ENCODE peak calls at places on chromosomes 6 and 20, in nine cellular contexts. D, Y, S, P, A, O, X, G and Z are unnamed samples. For H3K36me3, the result is how much of the 10 kb centered on the place peaks cover.

GRCh38 chr6:132153221-132153896 is 202.2 kb upstream of the CCN2 start:
- DNase-seq in D (no peak), Y (no peak), S (no peak), P (no peak), A (no peak), O (peak), X (no peak), G (no peak), Z (no peak)

GRCh38 chr20:19642861-19643260 is 115.2 kb upstream of the RIN2 start:
- DNase-seq in D (no peak), Y (no peak), S (no peak), P (no peak), A (no peak), O (no peak), X (no peak), G (no peak), Z (no peak)

GRCh38 chr6:4485735-4486134 is 290.5 kb upstream of the CDYL start:
- DNase-seq in D (no peak), Y (no peak), S (no peak), P (no peak), A (no peak), O (no peak), X (no peak), G (no peak), Z (no peak)

GRCh38 chr6:163415176-163415619 is 680 bp downstream of the QKI start:
- DNase-seq in D (peak), Y (peak), S (no peak), P (no peak), A (peak), O (no peak), X (peak), G (no peak), Z (peak)

GRCh38 chr6:257031-257725 is 35.1 kb upstream of the DUSP22 start:
- DNase-seq in D (no peak), Y (no peak), S (no peak), P (peak), A (no peak), O (peak), X (peak), G (no peak), Z (no peak)

GRCh38 chr6:16466778-16467177 is 228.4 kb downstream of the GMPR start:
- DNase-seq in D (no peak), Y (no peak), S (no peak), P (no peak), A (no peak), O (no peak), X (peak), G (no peak), Z (no peak)

GRCh38 chr20:36825374-36826104 is 50.4 kb upstream of the TLDC2 start:
- DNase-seq in D (no peak), Y (no peak), S (no peak), P (no peak), A (no peak), O (no peak), X (peak), G (no peak), Z (no peak)

GRCh38 chr6:38476141-38476540 is 163.6 kb downstream of the BTBD9 start:
- DNase-seq in D (no peak), Y (no peak), S (no peak), P (no peak), A (no peak), O (no peak), X (no peak), G (no peak), Z (no peak)

GRCh38 chr20:63366658-63367360 is 5.7 kb upstream of the CHRNA4 start:
- DNase-seq in D (no peak), Y (no peak), S (no peak), P (no peak), A (no peak), O (no peak), X (no peak), G (no peak), Z (no peak)

GRCh38 chr20:6956056-6956455 is 188.6 kb downstream of the BMP2 start:
- DNase-seq in D (no peak), Y (no peak), S (no peak), P (no peak), A (no peak), O (no peak), X (no peak), G (no peak), Z (no peak)

GRCh38 chr6:64777941-64778785 is 928.9 kb downstream of the EYS start:
- DNase-seq in D (no peak), Y (no peak), S (no peak), P (no peak), A (no peak), O (peak), X (no peak), G (no peak), Z (no peak)

DNA sequence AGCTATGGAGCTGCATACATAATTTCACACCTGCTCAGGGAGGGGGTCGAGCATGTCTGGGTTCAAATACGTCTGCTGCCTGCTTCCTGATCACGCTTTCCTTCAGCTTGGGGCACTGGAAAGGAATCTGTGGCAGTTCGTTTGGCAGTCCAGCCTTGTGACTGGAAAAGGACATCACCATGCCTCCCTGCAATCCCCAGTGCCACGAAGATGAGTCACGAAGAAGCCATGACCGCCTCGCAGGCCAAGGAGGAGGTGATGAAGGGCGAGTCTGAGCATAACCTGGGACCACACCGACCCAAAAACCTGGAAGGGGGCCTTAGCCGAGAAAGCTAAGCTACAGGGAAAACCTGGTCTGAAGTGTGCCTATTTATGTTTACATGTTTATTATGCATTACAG is 13.1 kb downstream of the JAG1 start:
- DNase-seq in D (no peak), Y (no peak), S (no peak), P (no peak), A (no peak), O (no peak), X (no peak), G (no peak), Z (no peak)
- H3K36me3 ChIP-seq in D (under half), Y (under half), S (under half), P (under half), A (under half), O (half or more), X (under half), G (half or more), Z (under half)

GRCh38 chr6:30645989-30646388 is 944 bp upstream of the C6orf136 start:
- DNase-seq in D (no peak), Y (no peak), S (no peak), P (no peak), A (no peak), O (no peak), X (no peak), G (no peak), Z (no peak)

GRCh38 chr6:30646450-30647038 is 389 bp upstream of the C6orf136 start:
- DNase-seq in D (no peak), Y (no peak), S (no peak), P (no peak), A (no peak), O (no peak), X (peak), G (peak), Z (no peak)

GRCh38 chr6:30644769-30645168 is 2.2 kb upstream of the C6orf136 start:
- DNase-seq in D (no peak), Y (no peak), S (no peak), P (no peak), A (no peak), O (no peak), X (no peak), G (no peak), Z (no peak)

GRCh38 chr6:30647802-30648460 is 998 bp downstream of the C6orf136 start:
- DNase-seq in D (no peak), Y (no peak), S (no peak), P (no peak), A (no peak), O (no peak), X (no peak), G (peak), Z (no peak)

GRCh38 chr6:30647039-30647801 is at the start of gene C6orf136:
- DNase-seq in D (peak), Y (peak), S (peak), P (peak), A (peak), O (peak), X (peak), G (no peak), Z (peak)
- H3K4me3 ChIP-seq in D (peak), Y (peak), S (peak), P (peak), A (peak), O (peak), X (peak), G (peak), Z (peak)

GRCh38 chr6:82273295-82273694 is 25.8 kb upstream of the IBTK start:
- DNase-seq in D (no peak), Y (no peak), S (no peak), P (no peak), A (no peak), O (no peak), X (no peak), G (no peak), Z (no peak)

GRCh38 chr6:82268301-82268846 is 20.8 kb upstream of the IBTK start:
- DNase-seq in D (no peak), Y (no peak), S (no peak), P (no peak), A (no peak), O (no peak), X (no peak), G (no peak), Z (no peak)

GRCh38 chr6:82275686-82276085 is 28.1 kb upstream of the IBTK start:
- DNase-seq in D (no peak), Y (no peak), S (no peak), P (no peak), A (no peak), O (no peak), X (no peak), G (no peak), Z (no peak)

DNA sequence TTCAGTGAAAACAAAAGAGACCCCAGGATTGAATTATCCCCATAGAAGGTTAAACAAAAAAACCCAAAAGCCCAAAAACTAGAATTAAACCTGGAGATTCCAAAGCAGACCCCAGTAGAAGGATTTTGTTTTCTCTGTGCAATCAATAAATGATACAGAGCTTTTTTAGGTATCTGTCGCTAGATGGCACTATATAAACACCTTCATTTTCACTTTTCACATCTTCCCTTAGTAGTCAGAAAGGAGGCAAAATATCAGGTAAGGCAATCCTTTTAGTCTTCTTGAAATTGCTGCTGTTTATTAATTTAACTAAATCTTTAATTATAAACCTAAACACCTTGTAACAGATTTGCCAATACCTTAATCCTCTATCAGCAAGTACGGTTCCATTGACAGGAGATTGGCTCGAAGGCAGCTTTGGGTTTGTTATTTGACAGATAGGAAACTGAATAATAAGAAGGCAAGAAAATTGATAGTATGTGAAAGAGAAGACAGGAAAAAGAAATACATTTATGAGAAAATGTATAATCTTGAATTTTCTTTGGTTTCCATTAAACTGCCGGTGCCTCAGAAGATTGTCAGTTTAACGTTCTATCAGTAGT is 23.3 kb upstream of the IBTK start:
- DNase-seq in D (no peak), Y (peak), S (no peak), P (peak), A (peak), O (peak), X (peak), G (no peak), Z (peak)
- H3K36me3 ChIP-seq in D (under half), Y (under half), S (under half), P (under half), A (under half), O (under half), X (under half), G (under half), Z (under half)

GRCh38 chr20:1802385-1803215 is 92.6 kb upstream of the SIRPA start:
- DNase-seq in D (no peak), Y (peak), S (no peak), P (no peak), A (peak), O (peak), X (peak), G (peak), Z (no peak)

GRCh38 chr20:1804129-1804503 is 91.1 kb upstream of the SIRPA start:
- DNase-seq in D (no peak), Y (no peak), S (no peak), P (no peak), A (no peak), O (no peak), X (no peak), G (no peak), Z (no peak)

GRCh38 chr20:1804554-1804956 is 90.7 kb upstream of the SIRPA start:
- DNase-seq in D (no peak), Y (no peak), S (no peak), P (no peak), A (no peak), O (no peak), X (no peak), G (no peak), Z (no peak)

GRCh38 chr20:1805161-1805581 is 90.0 kb upstream of the SIRPA start:
- DNase-seq in D (no peak), Y (no peak), S (no peak), P (peak), A (no peak), O (no peak), X (peak), G (no peak), Z (no peak)

DNA sequence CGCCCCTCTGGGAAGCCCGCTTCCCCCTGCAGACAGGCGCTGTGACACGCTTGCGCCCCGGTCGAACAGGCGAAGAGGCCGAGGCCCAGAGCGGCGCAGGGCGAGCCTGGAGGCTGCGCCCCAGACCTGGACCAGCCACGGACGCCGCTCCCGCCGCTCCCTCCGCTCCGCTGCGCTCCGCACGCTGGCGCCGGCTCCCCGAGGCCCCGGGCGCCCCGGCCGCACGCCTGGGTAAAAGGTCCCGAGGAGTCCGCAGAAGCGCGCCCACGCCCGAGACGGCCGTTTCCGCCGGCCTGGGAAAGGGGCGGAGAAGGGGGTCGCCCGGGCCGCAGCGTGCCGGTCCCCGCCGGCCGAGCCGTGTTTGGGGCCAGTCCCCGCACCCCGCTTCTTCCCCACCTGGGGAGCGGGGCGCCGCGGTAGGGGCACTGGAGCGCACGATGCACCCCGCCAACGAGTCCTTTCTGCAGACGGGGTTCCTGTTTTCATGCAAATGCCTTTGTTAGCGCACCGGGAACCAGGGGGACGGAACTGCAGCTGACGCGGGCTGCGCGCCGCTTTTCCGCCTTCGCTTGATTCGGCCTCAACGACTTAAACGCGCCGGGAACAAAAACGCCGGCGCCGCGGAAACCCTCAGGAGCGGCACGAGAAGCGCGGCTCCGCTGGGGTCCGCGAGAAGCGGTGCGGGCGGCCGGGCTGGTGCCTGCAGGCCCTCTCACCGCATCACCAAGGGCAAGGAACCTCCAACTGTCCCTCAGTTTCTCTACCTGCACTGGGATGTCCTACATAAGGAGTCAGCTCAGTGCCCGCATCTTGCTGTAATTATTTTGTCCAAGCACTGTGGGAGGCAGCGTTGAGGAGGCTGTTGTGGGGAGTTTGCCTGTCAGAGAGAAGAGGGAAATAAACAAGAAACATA is 91.7 kb upstream of the SIRPA start:
- DNase-seq in D (no peak), Y (peak), S (no peak), P (no peak), A (peak), O (peak), X (peak), G (peak), Z (no peak)
- H3K4me3 ChIP-seq in D (no peak), Y (peak), S (peak), P (peak), A (no peak), O (peak), X (peak), G (peak), Z (no peak)